ENCODE peak calls at places on chromosomes 5 and 9, in four cellular contexts. One of them, this sample, is unnamed.

GRCh38 chr5:133511653-133512235 is 100.6 kb downstream of the FSTL4 start:
- DNase-seq in GM23338: no peak
- DNase-seq in HCT116: no peak
- DNase-seq in SK-N-SH: no peak
- DNase-seq in this sample: no peak

GRCh38 chr5:91219141-91219802 is 163.8 kb downstream of the ARRDC3 start:
- DNase-seq in GM23338: peak
- DNase-seq in HCT116: no peak
- DNase-seq in SK-N-SH: no peak
- DNase-seq in this sample: peak

GRCh38 chr9:101465330-101465915 is 29.8 kb upstream of the ALDOB start:
- DNase-seq in GM23338: peak
- DNase-seq in HCT116: peak
- DNase-seq in SK-N-SH: no peak
- DNase-seq in this sample: peak

GRCh38 chr5:98031926-98032325 is 741.5 kb upstream of the RGMB start:
- DNase-seq in GM23338: no peak
- DNase-seq in HCT116: no peak
- DNase-seq in SK-N-SH: no peak
- DNase-seq in this sample: no peak

GRCh38 chr5:125870271-125870670 is 552.9 kb upstream of the GRAMD2B start:
- DNase-seq in GM23338: peak
- DNase-seq in HCT116: no peak
- DNase-seq in SK-N-SH: peak
- DNase-seq in this sample: no peak

GRCh38 chr9:127050152-127050551 is 72.3 kb downstream of the ANGPTL2 start:
- DNase-seq in GM23338: no peak
- DNase-seq in HCT116: no peak
- DNase-seq in SK-N-SH: no peak
- DNase-seq in this sample: no peak

GRCh38 chr5:36576721-36577120 is 29.7 kb upstream of the SLC1A3 start:
- DNase-seq in GM23338: no peak
- DNase-seq in HCT116: no peak
- DNase-seq in SK-N-SH: no peak
- DNase-seq in this sample: no peak

GRCh38 chr9:130981002-130981760 is 27.8 kb upstream of the LAMC3 start:
- DNase-seq in GM23338: no peak
- DNase-seq in HCT116: no peak
- DNase-seq in SK-N-SH: no peak
- DNase-seq in this sample: peak

GRCh38 chr9:109401990-109402318 is 81.1 kb upstream of the EPB41L4B start:
- DNase-seq in GM23338: no peak
- DNase-seq in HCT116: no peak
- DNase-seq in SK-N-SH: no peak
- DNase-seq in this sample: no peak

GRCh38 chr9:107491081-107492053 is 1.8 kb upstream of the KLF4 start:
- DNase-seq in GM23338: peak
- DNase-seq in HCT116: no peak
- DNase-seq in SK-N-SH: no peak
- DNase-seq in this sample: no peak

GRCh38 chr9:17402309-17402708 is 176.6 kb upstream of the SH3GL2 start:
- DNase-seq in GM23338: peak
- DNase-seq in HCT116: no peak
- DNase-seq in SK-N-SH: no peak
- DNase-seq in this sample: no peak

GRCh38 chr9:71984388-71985069 is 73.1 kb downstream of the C9orf85 start:
- DNase-seq in GM23338: peak
- DNase-seq in HCT116: no peak
- DNase-seq in SK-N-SH: no peak
- DNase-seq in this sample: no peak

GRCh38 chr5:168676499-168676898 is 97.3 kb upstream of the PANK3 start:
- DNase-seq in GM23338: no peak
- DNase-seq in HCT116: no peak
- DNase-seq in SK-N-SH: no peak
- DNase-seq in this sample: no peak

GRCh38 chr9:87685871-87686519 is 39.9 kb upstream of the CTSL start:
- DNase-seq in GM23338: no peak
- DNase-seq in HCT116: no peak
- DNase-seq in SK-N-SH: no peak
- DNase-seq in this sample: peak

GRCh38 chr5:173807150-173807784 is 80.9 kb upstream of the CPEB4 start:
- DNase-seq in GM23338: no peak
- DNase-seq in HCT116: no peak
- DNase-seq in SK-N-SH: no peak
- DNase-seq in this sample: no peak
- TF ChIP-seq REST in GM23338: no peak
- TF ChIP-seq REST in HCT116: no peak
- TF ChIP-seq REST in SK-N-SH: no peak
- TF ChIP-seq REST in this sample: no peak

DNA sequence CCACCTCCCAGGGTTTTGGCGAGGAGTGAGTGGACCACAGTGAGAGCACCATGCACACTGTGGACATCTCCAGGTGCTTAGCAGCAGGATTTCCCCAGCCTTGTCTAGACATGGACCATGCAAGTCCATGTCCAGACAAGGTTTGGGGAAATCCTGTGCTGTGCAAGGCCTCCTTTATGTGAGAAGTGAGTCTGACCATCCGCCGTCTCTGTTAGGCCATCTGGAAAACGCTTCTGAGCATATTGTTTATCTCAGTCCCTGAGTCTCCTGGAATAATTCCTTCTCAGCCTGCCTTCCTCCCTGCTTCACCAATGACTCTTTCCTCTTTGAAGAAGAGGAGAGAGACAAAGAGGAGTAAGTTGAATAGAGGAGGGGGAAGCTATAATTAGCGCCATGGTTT is 26.1 kb upstream of the TNFAIP8 start:
- DNase-seq in GM23338: no peak
- DNase-seq in HCT116: no peak
- DNase-seq in SK-N-SH: no peak
- DNase-seq in this sample: no peak
- TF ChIP-seq POLR2AphosphoS5 in GM23338: no peak
- TF ChIP-seq POLR2AphosphoS5 in HCT116: no peak
- TF ChIP-seq POLR2AphosphoS5 in SK-N-SH: no peak
- TF ChIP-seq POLR2AphosphoS5 in this sample: no peak

GRCh38 chr9:26524225-26524624 is 368.4 kb downstream of the CAAP1 start:
- DNase-seq in GM23338: no peak
- DNase-seq in HCT116: no peak
- DNase-seq in SK-N-SH: no peak
- DNase-seq in this sample: no peak
- TF ChIP-seq REST in GM23338: no peak
- TF ChIP-seq REST in HCT116: no peak
- TF ChIP-seq REST in SK-N-SH: no peak
- TF ChIP-seq REST in this sample: no peak

DNA sequence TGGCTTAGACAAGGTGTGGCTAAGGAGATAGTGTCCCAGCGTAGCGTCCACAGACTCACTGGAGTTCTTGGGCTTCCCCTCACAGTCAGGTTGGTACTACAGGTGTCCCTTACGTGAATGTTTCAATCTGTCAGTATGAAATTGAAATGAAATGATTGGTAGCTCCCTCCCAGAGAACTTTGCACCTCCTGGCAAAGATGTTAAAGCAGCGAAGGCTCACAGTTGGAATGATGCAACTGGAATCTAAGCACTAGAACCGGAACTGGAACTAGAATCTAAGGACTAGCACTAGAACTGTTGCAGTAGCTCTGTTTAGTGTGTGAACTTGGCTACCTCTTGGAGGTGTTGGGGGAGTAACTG is 1.1 kb downstream of the SLC31A1 start:
- DNase-seq in GM23338: no peak
- DNase-seq in HCT116: no peak
- DNase-seq in SK-N-SH: no peak
- DNase-seq in this sample: peak
- TF ChIP-seq POLR2AphosphoS5 in GM23338: no peak
- TF ChIP-seq POLR2AphosphoS5 in HCT116: no peak
- TF ChIP-seq POLR2AphosphoS5 in SK-N-SH: no peak
- TF ChIP-seq POLR2AphosphoS5 in this sample: no peak

GRCh38 chr5:7664208-7664607 is 186.7 kb downstream of the CFAP90 start:
- DNase-seq in GM23338: no peak
- DNase-seq in HCT116: no peak
- DNase-seq in SK-N-SH: no peak
- DNase-seq in this sample: no peak
- TF ChIP-seq REST in GM23338: no peak
- TF ChIP-seq REST in HCT116: no peak
- TF ChIP-seq REST in SK-N-SH: no peak
- TF ChIP-seq REST in this sample: no peak

DNA sequence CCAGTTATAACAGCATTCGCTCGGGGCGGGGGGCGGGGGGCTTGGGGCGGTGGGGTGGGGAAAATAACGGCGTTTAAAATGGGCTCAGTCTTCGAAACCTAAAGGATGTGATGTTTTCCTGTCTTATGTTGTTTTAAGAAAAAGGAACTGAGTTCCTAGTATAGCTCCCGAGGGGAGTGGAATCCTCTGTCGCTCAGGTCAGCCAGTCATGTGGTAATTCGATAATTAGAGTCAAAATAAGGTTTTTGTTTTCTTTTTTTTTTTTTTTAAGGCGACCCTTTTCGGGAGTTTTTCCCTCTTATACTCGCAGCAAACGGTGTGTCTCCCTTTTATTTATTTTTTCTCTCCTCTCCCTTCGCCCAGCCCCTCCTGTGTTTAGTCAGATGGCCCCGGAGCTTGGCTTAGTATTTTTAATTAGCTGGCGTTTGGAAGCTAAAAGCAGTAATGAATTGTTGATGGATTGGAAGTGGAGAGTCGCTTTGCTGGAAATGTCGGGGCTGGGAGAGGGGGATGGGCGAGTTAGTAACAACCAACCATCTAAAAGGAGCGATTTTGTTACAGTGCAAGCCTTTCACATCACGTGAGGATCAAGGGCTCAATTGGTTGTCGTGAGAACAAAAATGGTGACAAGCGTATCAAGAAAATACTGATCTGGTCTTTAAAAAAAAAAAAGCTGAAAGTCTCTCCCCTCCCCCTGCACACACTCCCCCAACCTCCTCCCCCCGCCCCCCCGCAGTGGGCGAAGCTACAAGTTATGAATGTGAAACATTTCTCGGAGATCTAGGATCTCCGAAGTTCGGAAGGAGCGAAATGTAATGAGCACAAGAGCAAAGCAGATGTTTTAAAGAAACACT is 704 bp upstream of the ZNF608 start:
- DNase-seq in GM23338: peak
- DNase-seq in HCT116: peak
- DNase-seq in SK-N-SH: peak
- DNase-seq in this sample: no peak
- TF ChIP-seq POLR2AphosphoS5 in GM23338: no peak
- TF ChIP-seq POLR2AphosphoS5 in HCT116: no peak
- TF ChIP-seq POLR2AphosphoS5 in SK-N-SH: peak
- TF ChIP-seq POLR2AphosphoS5 in this sample: no peak

DNA sequence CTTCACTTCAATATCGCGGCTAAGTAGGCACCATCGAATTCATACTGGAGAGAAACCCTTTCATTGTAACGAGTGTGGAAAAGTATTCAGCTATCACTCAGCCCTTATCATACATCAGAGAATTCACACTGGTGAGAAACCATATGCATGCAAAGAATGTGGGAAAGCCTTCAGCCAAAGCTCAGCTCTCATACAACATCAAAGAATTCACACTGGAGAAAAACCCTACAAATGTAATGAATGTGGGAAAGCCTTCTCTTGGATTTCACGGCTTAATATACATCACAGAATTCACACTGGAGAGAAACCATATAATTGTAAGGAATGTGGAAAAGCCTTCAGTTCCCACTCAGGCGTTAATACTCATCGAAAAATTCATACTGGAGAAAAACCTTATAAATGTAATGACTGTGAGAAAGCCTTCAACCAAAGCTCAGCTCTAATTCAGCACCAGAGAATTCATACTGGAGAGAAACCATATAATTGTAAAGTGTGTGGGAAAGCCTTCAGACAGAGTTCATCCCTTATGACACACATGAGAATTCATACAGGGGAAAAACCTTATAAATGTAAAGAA is 9.5 kb downstream of the ZNF879 start:
- DNase-seq in GM23338: no peak
- DNase-seq in HCT116: no peak
- DNase-seq in SK-N-SH: no peak
- DNase-seq in this sample: no peak
- TF ChIP-seq REST in GM23338: no peak
- TF ChIP-seq REST in HCT116: no peak
- TF ChIP-seq REST in SK-N-SH: no peak
- TF ChIP-seq REST in this sample: no peak

This sample was measured in HL-60.